ENCODE peak calls at places on chromosomes 5 and 9, in nine cellular contexts. S is AG04450, U is left ventricle myocardium inferior, H is adrenal gland, D is mesothelial cell of epicardium, Q is tibial artery, F is endothelial cell, I is spleen, M is thyroid gland. R is an unnamed sample.

GRCh38 chr9:114989600-114990410 is 59.4 kb upstream of the TNFSF8 start:
- DNase-seq in I (no peak), Q (no peak), D (no peak), F (no peak), U (no peak), M (no peak), H (no peak), S (no peak), R (no peak)

GRCh38 chr5:113048931-113049330 is 72.3 kb downstream of the DCP2 start:
- DNase-seq in Q (no peak), I (no peak), M (no peak), S (no peak), D (no peak), U (no peak), H (no peak), F (no peak), R (no peak)

GRCh38 chr5:94081088-94081487 is 339.7 kb upstream of the POU5F2 start:
- DNase-seq in M (no peak), H (no peak), U (no peak), S (no peak), F (no peak), D (no peak), I (no peak), Q (no peak), R (no peak)

GRCh38 chr5:112202694-112203093 is 216.4 kb downstream of the EPB41L4A start:
- DNase-seq in D (no peak), I (no peak), F (no peak), H (no peak), Q (no peak), S (no peak), M (no peak), U (no peak), R (no peak)

GRCh38 chr9:77764894-77765780 is 117.0 kb upstream of the GNA14 start:
- DNase-seq in I (no peak), U (no peak), H (no peak), F (no peak), M (no peak), S (peak), D (no peak), Q (no peak), R (no peak)

GRCh38 chr5:78157001-78157400 is 137.5 kb downstream of the AP3B1 start:
- DNase-seq in S (no peak), H (no peak), F (no peak), Q (no peak), I (no peak), D (no peak), U (no peak), M (no peak), R (no peak)

GRCh38 chr5:30809907-30810306 is 383.6 kb upstream of the CDH6 start:
- DNase-seq in I (no peak), F (no peak), U (no peak), Q (no peak), H (no peak), D (no peak), S (no peak), M (no peak), R (no peak)

GRCh38 chr5:177154003-177154643 is 20.6 kb downstream of the NSD1 start:
- DNase-seq in Q (no peak), I (no peak), M (no peak), D (no peak), F (no peak), H (no peak), U (no peak), S (no peak), R (no peak)

GRCh38 chr5:56478062-56478461 is 244.9 kb upstream of the ANKRD55 start:
- DNase-seq in S (no peak), I (no peak), H (no peak), F (no peak), M (no peak), Q (no peak), U (no peak), D (no peak), R (no peak)

GRCh38 chr9:120402741-120403542 is 177.0 kb downstream of the CDK5RAP2 start:
- DNase-seq in H (peak), I (peak), Q (no peak), D (no peak), S (peak), M (no peak), F (no peak), U (no peak), R (no peak)

GRCh38 chr9:68653141-68653595 is 51.9 kb upstream of the PIP5K1B start:
- DNase-seq in S (no peak), F (no peak), U (no peak), M (no peak), Q (no peak), H (no peak), I (no peak), D (no peak), R (no peak)

GRCh38 chr9:99296375-99296951 is 74.4 kb downstream of the SEC61B start:
- DNase-seq in S (no peak), D (no peak), Q (no peak), M (peak), F (no peak), U (peak), I (peak), H (no peak), R (no peak)

GRCh38 chr5:92868442-92868841 is 712.6 kb downstream of the NR2F1-AS1 start:
- DNase-seq in F (no peak), H (no peak), S (no peak), D (no peak), I (no peak), Q (no peak), M (no peak), U (no peak), R (no peak)

GRCh38 chr9:109036744-109037680 is 23.7 kb upstream of the CTNNAL1 start:
- DNase-seq in F (no peak), Q (no peak), D (no peak), U (no peak), M (no peak), H (no peak), S (no peak), I (no peak), R (no peak)

GRCh38 chr9:112268421-112268820 is 65.0 kb downstream of the PTBP3 start:
- DNase-seq in S (no peak), U (no peak), D (no peak), M (peak), Q (no peak), I (no peak), H (no peak), F (no peak), R (no peak)

GRCh38 chr9:121107041-121107440 is 32.3 kb downstream of the CNTRL start:
- DNase-seq in F (no peak), D (no peak), Q (no peak), S (no peak), H (no peak), M (no peak), U (no peak), I (no peak), R (no peak)

GRCh38 chr9:123953601-123954011 is 23.7 kb upstream of the DENND1A start:
- DNase-seq in I (no peak), S (no peak), F (no peak), H (no peak), M (no peak), U (no peak), D (no peak), Q (no peak), R (no peak)

GRCh38 chr5:178432421-178433272 is 157.5 kb downstream of the COL23A1 start:
- DNase-seq in U (no peak), Q (no peak), S (no peak), M (no peak), I (peak), D (no peak), F (no peak), H (no peak), R (no peak)

GRCh38 chr5:160198886-160199409 is 30.4 kb upstream of the FABP6 start:
- DNase-seq in I (no peak), S (no peak), M (no peak), D (no peak), Q (no peak), F (peak), H (no peak), U (no peak), R (no peak)

GRCh38 chr9:127585161-127585750 is 26.8 kb upstream of the STXBP1 start:
- DNase-seq in I (no peak), M (no peak), S (no peak), H (no peak), Q (no peak), F (no peak), D (no peak), U (no peak), R (no peak)

GRCh38 chr5:172630482-172630881 is 10.6 kb upstream of the NEURL1B start:
- DNase-seq in U (no peak), Q (no peak), M (no peak), D (no peak), F (no peak), I (no peak), H (no peak), S (no peak), R (no peak)

GRCh38 chr5:151670074-151670686 is 16.5 kb downstream of the SPARC start:
- DNase-seq in I (no peak), Q (no peak), U (no peak), D (no peak), S (no peak), M (no peak), H (no peak), F (no peak), R (no peak)

GRCh38 chr5:141354900-141355469 is at the start of gene PCDHGA4:
- DNase-seq in Q (no peak), D (no peak), I (no peak), U (no peak), F (no peak), H (no peak), S (no peak), M (no peak), R (no peak)

GRCh38 chr5:39020465-39020864 is 53.7 kb downstream of the RICTOR start:
- DNase-seq in D (no peak), M (no peak), Q (no peak), I (no peak), F (no peak), U (no peak), H (no peak), S (no peak), R (no peak)

GRCh38 chr5:36796171-36796570 is 80.4 kb upstream of the NIPBL start:
- DNase-seq in F (no peak), S (no peak), D (no peak), I (no peak), Q (no peak), H (no peak), U (no peak), M (no peak), R (no peak)

GRCh38 chr9:69176446-69177135 is 2.5 kb downstream of the TJP2 start:
- DNase-seq in U (no peak), Q (peak), F (no peak), H (no peak), I (no peak), S (no peak), D (no peak), M (no peak), R (no peak)

GRCh38 chr5:168066536-168067208 is 224.8 kb upstream of the WWC1 start:
- DNase-seq in M (no peak), D (no peak), F (no peak), S (no peak), Q (no peak), U (no peak), I (no peak), H (no peak), R (no peak)

GRCh38 chr9:110939053-110939452 is 99.2 kb downstream of the LPAR1 start:
- DNase-seq in S (no peak), H (no peak), U (no peak), Q (no peak), F (no peak), D (no peak), I (no peak), M (no peak), R (no peak)

DNA sequence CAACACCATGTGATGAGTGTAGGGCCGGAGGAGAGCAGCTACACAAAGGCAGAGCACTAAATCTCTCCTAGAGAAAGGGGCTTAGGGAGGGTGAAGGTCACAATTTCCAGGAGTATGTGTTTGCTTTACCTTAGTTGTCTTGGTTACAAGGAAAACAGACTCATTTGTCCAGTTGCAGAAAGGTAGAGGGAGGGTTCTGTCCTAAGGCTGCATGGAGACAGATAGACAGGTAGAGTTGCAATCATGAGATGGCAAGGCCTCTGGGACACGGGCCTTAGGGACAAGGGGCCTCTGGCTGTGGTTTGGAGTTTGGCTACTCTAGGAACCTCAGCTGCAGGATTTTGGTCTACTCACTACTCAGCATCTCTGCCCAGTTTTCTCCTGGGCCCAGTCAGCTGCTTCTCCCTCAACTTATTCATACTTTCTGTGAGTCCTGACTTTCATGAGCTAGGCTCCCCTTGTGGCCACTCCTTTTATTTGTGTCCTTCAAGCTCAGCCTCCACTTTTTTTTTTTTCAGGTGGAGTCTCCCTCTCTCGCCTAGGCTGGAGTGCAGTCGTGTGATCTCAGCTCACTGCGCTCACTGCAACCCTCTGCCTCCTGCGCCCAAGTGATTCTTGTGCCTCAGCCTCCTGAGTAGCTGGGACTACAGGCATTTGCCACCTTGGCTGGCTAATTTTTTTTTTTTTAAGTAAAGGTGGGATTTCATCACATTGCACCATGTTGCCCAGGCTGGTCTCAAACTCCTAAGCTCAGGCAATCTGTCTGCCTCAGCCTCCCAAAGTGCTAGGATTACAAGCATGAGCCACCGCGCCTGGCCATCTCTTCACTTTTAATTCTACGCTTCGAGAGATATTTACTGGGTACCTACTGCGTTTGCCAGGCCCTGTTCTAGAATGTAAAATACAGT is 76.6 kb downstream of the PTPDC1 start:
- DNase-seq in D (no peak), I (no peak), U (no peak), Q (no peak), H (no peak), F (no peak), M (no peak), S (no peak), R (no peak)
- TF ChIP-seq CTCF in D (peak), I (no peak), U (no peak), Q (no peak), H (no peak), F (peak), M (no peak), S (peak), R (no peak)

GRCh38 chr5:33994845-33995244 is 10.4 kb upstream of the SLC45A2 start:
- DNase-seq in M (no peak), F (no peak), Q (no peak), U (no peak), D (no peak), H (no peak), S (no peak), I (no peak), R (no peak)
- TF ChIP-seq CTCF in M (no peak), F (no peak), Q (no peak), U (no peak), D (no peak), H (no peak), S (no peak), I (no peak), R (no peak)

GRCh38 chr5:149143470-149143869 is 2.2 kb downstream of the ABLIM3 start:
- DNase-seq in U (no peak), D (no peak), H (no peak), M (no peak), I (no peak), S (no peak), F (no peak), Q (peak), R (no peak)
- TF ChIP-seq CTCF in U (no peak), D (no peak), H (no peak), M (no peak), I (no peak), S (no peak), F (no peak), Q (no peak), R (no peak)

DNA sequence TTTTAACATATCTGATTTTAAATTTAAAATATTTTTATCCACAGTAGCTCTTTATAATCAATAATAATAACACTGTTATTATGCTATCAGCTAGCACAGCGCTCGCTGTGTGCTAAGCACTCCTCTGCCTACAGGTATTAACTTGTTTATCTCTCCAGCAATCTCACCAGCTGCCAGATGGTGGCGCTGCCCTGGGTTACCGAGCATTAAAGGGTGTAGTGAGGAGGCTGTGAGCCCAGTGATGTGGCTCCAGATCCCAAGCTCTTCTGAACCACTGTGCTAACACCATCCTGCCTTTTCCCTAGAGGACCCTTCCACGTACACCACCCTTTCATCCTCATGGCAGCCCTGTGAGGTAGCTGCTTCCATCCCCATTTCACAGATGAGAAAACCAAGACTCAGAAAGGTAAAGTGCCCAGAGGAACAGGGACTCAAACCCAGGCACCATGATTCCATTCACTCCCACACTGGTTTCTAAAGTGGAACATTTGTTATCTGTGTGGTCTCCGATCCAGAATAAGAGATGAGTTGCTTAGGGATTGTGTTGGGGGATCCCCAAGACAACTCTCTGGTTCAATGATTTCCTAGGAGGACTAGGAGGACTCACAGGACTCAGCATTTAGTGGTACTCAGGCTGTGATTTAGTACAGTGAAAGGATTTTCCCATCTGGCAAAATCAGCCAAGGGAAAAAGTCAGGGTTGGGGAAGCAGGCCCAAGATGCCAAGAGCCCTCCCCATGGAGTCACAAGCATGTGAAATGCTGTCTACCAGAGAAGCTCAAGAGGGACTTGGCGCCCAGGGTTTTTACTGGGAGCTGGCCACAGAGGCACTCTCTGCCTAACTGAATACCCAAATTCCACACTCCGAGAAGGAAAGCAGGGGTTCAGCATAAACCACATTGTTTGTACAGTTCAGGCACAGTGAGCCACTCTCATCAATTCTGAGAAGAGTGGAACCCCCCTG is 7.0 kb downstream of the IGFBPL1 start:
- DNase-seq in D (no peak), F (peak), I (no peak), M (peak), H (no peak), U (no peak), Q (no peak), S (no peak), R (no peak)
- TF ChIP-seq CTCF in D (peak), F (peak), I (no peak), M (peak), H (peak), U (peak), Q (peak), S (peak), R (peak)